ENCODE peak calls at places on chromosome 1, in eight cellular contexts. V is SK-N-SH, Y is Calu3, L is RWPE1, J is stomach, X is heart right ventricle, W is fibroblast of the aortic adventitia, Q is heart left ventricle. N is an unnamed sample.

GRCh38 chr1:203915811-203916210 is 54.4 kb downstream of the SNRPE start:
- DNase-seq in V (no peak), Y (no peak), L (peak; percentile 29), J (no peak), X (no peak), W (peak; percentile 31), Q (no peak), N (no peak)

GRCh38 chr1:32872189-32872898 is 1.6 kb upstream of the FNDC5 start:
- DNase-seq in V (peak; percentile 89), Y (peak; percentile 68), L (peak; percentile 50), J (peak; percentile 74), X (peak; percentile 80), W (peak; percentile 63), Q (peak; percentile 66), N (no peak)

GRCh38 chr1:203769505-203770343 is 4.7 kb downstream of the LAX1 start:
- DNase-seq in V (peak; percentile 64), Y (peak; percentile 70), L (peak; percentile 95), J (peak; percentile 74), X (peak; percentile 79), W (peak; percentile 88), Q (peak; percentile 64), N (no peak)

GRCh38 chr1:156677616-156678596 is 699 bp upstream of the NES start:
- DNase-seq in V (peak; percentile 78), Y (peak; percentile 70), L (peak; percentile 69), J (peak; percentile 54), X (peak; percentile 87), W (peak; percentile 92), Q (peak; percentile 87), N (no peak)

GRCh38 chr1:157189986-157190982 is 52.1 kb upstream of the ETV3 start:
- DNase-seq in V (no peak), Y (no peak), L (no peak), J (no peak), X (no peak), W (no peak), Q (no peak), N (no peak)

GRCh38 chr1:43036457-43036827 is 77.8 kb upstream of the SLC2A1 start:
- DNase-seq in V (no peak), Y (no peak), L (no peak), J (no peak), X (no peak), W (no peak), Q (no peak), N (no peak)

GRCh38 chr1:85581802-85582686 is 1.5 kb downstream of the CCN1 start:
- DNase-seq in V (peak; percentile 48), Y (peak; percentile 78), L (peak; percentile 59), J (no peak), X (peak; percentile 38), W (peak; percentile 83), Q (peak; percentile 36), N (no peak)

GRCh38 chr1:32867151-32867550 is 3.6 kb downstream of the FNDC5 start:
- DNase-seq in V (no peak), Y (no peak), L (no peak), J (no peak), X (no peak), W (no peak), Q (no peak), N (no peak)

GRCh38 chr1:156475568-156476500 is 24.7 kb downstream of the MEF2D start:
- DNase-seq in V (no peak), Y (no peak), L (no peak), J (peak; percentile 66), X (peak; percentile 80), W (peak; percentile 92), Q (peak; percentile 79), N (peak; percentile 67)

GRCh38 chr1:155052412-155053400 is 1.6 kb downstream of the ADAM15 start:
- DNase-seq in V (peak; percentile 59), Y (peak; percentile 64), L (peak; percentile 63), J (no peak), X (peak; percentile 85), W (no peak), Q (peak; percentile 83), N (no peak)
- TF ChIP-seq CTCF in V (peak; percentile 53), Y (peak; percentile 59), L (peak; percentile 69), J (no peak), X (peak; percentile 39), W (peak; percentile 31), Q (no peak), N (no peak)

DNA sequence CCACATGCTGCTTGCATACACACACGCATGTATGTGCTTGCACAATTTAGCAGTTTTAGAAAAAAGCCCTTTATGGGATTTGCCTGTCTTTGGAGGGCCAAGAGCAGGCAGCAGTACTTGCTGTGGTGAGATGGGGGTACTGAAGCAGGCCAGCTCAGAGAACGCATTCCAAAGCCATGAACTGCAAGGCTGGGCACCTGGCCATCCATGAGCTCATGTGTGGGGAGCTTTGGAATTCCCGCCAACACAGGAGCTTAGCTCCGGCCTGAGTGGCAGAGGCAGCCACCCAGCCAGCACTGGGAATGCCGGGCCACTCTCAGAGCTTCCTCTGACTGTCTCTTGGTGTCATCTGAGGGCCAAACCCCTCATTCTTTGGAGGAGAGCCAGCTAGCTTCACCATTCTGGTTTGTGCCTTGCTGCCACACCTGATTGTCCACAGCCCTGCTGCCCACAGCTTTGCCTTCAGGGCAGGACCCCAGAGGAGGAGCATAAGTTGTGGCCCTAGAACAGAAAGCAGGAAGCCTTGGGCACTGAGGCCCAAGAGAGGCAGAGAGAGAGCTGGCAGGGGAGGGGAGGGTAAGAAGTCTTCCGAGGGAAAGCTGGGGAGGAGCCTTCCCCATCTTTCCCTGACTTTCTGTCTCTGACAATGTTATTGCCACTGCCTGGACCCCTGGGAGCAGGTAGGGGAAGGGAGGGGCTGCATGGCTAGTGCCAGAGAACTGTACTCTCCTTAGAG is 92.1 kb upstream of the POU3F1 start:
- DNase-seq in V (no peak), Y (no peak), L (peak; percentile 91), J (peak; percentile 82), X (peak; percentile 86), W (peak; percentile 97), Q (peak; percentile 85), N (no peak)
- TF ChIP-seq CTCF in V (peak; percentile 29), Y (no peak), L (peak; percentile 41), J (no peak), X (peak; percentile 12), W (peak; percentile 68), Q (peak; percentile 16), N (no peak)

DNA sequence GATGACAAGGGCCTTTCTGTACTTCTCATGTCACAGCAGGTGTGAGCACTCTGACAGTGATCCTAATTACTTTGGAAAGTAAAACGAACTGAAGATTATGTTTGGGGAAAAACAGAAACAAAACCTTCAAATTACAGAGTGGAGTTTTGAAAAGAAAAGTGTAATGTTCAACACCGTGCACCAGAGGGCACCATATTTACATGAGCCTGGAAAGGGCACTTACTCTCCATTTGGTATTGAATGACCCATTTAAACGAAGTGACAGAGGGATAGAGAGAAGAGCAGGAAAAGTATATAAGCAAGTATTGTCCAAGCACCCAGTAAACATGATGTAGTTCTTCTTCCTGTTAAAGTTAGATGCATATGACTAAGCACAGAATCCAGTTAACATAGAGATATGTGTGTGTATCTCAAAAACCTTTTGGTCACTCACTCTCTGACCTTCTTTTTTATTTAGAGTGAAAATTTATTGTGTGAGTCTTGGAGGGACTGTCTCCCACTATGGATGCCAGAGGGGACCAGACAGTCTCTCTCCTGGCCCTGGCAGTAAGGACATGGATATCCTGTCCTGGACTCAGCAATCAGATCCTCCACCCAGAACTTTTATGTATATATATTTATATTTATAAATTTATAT is 3.8 kb upstream of the RGSL1 start:
- DNase-seq in V (peak; percentile 66), Y (peak; percentile 60), L (peak; percentile 59), J (no peak), X (peak; percentile 7), W (peak; percentile 64), Q (no peak), N (no peak)
- TF ChIP-seq CTCF in V (peak; percentile 70), Y (peak; percentile 55), L (peak; percentile 76), J (peak; percentile 51), X (peak; percentile 78), W (peak; percentile 63), Q (peak; percentile 70), N (peak; percentile 47)

GRCh38 chr1:205858141-205858961 is 8.4 kb upstream of the PM20D1 start:
- DNase-seq in V (no peak), Y (no peak), L (no peak), J (no peak), X (no peak), W (no peak), Q (no peak), N (no peak)
- TF ChIP-seq CTCF in V (no peak), Y (no peak), L (no peak), J (peak; percentile 15), X (no peak), W (peak; percentile 10), Q (no peak), N (no peak)

GRCh38 chr1:201229771-201230635 is 39.4 kb downstream of the IGFN1 start:
- DNase-seq in V (no peak), Y (no peak), L (peak; percentile 88), J (no peak), X (no peak), W (peak; percentile 51), Q (no peak), N (no peak)
- TF ChIP-seq CTCF in V (peak; percentile 15), Y (no peak), L (no peak), J (no peak), X (no peak), W (peak; percentile 9), Q (no peak), N (no peak)

GRCh38 chr1:1272341-1273151 is 1.1 kb downstream of the UBE2J2 start:
- DNase-seq in V (no peak), Y (peak; percentile 48), L (no peak), J (peak; percentile 78), X (no peak), W (no peak), Q (no peak), N (peak; percentile 79)

GRCh38 chr1:1273152-1273534 is 511 bp downstream of the UBE2J2 start:
- DNase-seq in V (no peak), Y (no peak), L (no peak), J (no peak), X (no peak), W (no peak), Q (no peak), N (no peak)

GRCh38 chr1:1274299-1274930 is 761 bp upstream of the UBE2J2 start:
- DNase-seq in V (no peak), Y (no peak), L (no peak), J (no peak), X (no peak), W (no peak), Q (no peak), N (peak; percentile 77)

GRCh38 chr1:1274931-1275431 is 1.3 kb upstream of the UBE2J2 start:
- DNase-seq in V (no peak), Y (no peak), L (no peak), J (no peak), X (no peak), W (no peak), Q (no peak), N (peak; percentile 76)

GRCh38 chr1:1273535-1274298 is at the start of gene UBE2J2:
- DNase-seq in V (peak; percentile 100), Y (peak; percentile 88), L (peak; percentile 95), J (peak; percentile 95), X (peak; percentile 94), W (peak; percentile 90), Q (peak; percentile 96), N (peak; percentile 99)
- TF ChIP-seq CTCF in V (no peak), Y (no peak), L (no peak), J (no peak), X (peak; percentile 16), W (no peak), Q (no peak), N (no peak)